ENCODE peak calls at places on chromosomes 12 and 14, in eight cellular contexts. Y is K562, T is DND-41, K is mesendoderm, C is H9, N is trophoblast cell, D is neuronal stem cell, E is PC-3. U is an unnamed sample.

GRCh38 chr14:61615743-61616523 is 79.4 kb upstream of the HIF1A start:
- DNase-seq in Y (no peak), T (no peak), K (no peak), C (no peak), N (no peak), D (no peak), E (peak), U (no peak)

GRCh38 chr14:77909911-77910310 is 110.0 kb downstream of the ADCK1 start:
- DNase-seq in Y (no peak), T (no peak), K (no peak), C (no peak), N (no peak), D (no peak), E (no peak), U (no peak)

GRCh38 chr12:76898472-76898871 is 19.7 kb upstream of the CSRP2 start:
- DNase-seq in Y (no peak), T (no peak), K (no peak), C (no peak), N (no peak), D (no peak), E (no peak), U (no peak)

GRCh38 chr12:107518868-107519267 is 166.7 kb upstream of the PWP1 start:
- DNase-seq in Y (no peak), T (no peak), K (no peak), C (no peak), N (no peak), D (no peak), E (no peak), U (no peak)

GRCh38 chr14:79062226-79062625 is 892.1 kb downstream of the NRXN3 start:
- DNase-seq in Y (no peak), T (no peak), K (no peak), C (no peak), N (no peak), D (no peak), E (no peak), U (no peak)

GRCh38 chr14:105617201-105617777 is 90.9 kb downstream of the TMEM121 start:
- DNase-seq in Y (no peak), T (no peak), K (no peak), C (no peak), N (no peak), D (no peak), E (no peak), U (no peak)

GRCh38 chr12:43444940-43445564 is 107.0 kb downstream of the ADAMTS20 start:
- DNase-seq in Y (peak), T (peak), K (peak), C (peak), N (peak), D (peak), E (peak), U (peak)

GRCh38 chr12:100110276-100110675 is 32.4 kb downstream of the BLTP3B start:
- DNase-seq in Y (no peak), T (no peak), K (no peak), C (no peak), N (peak), D (no peak), E (no peak), U (no peak)

GRCh38 chr14:52690983-52691760 is 4.2 kb downstream of the ERO1A start:
- DNase-seq in Y (no peak), T (no peak), K (no peak), C (no peak), N (no peak), D (no peak), E (peak), U (no peak)

GRCh38 chr12:117261267-117261666 is 71.0 kb upstream of the FBXO21 start:
- DNase-seq in Y (no peak), T (no peak), K (no peak), C (no peak), N (no peak), D (no peak), E (peak), U (no peak)

GRCh38 chr12:93819048-93819491 is 141.9 kb downstream of the CRADD start:
- DNase-seq in Y (no peak), T (no peak), K (no peak), C (no peak), N (no peak), D (no peak), E (no peak), U (no peak)

GRCh38 chr12:29889737-29890136 is 106.0 kb upstream of the TMTC1 start:
- DNase-seq in Y (no peak), T (peak), K (peak), C (peak), N (no peak), D (peak), E (peak), U (peak)

GRCh38 chr12:41514907-41515306 is 326.8 kb downstream of the PDZRN4 start:
- DNase-seq in Y (no peak), T (no peak), K (peak), C (no peak), N (no peak), D (no peak), E (no peak), U (peak)

GRCh38 chr12:20477691-20478090 is 109.4 kb downstream of the PDE3A start:
- DNase-seq in Y (no peak), T (no peak), K (no peak), C (no peak), N (no peak), D (peak), E (no peak), U (no peak)

GRCh38 chr14:93857500-93857899 is 69.2 kb upstream of the PRIMA1 start:
- DNase-seq in Y (no peak), T (no peak), K (peak), C (peak), N (no peak), D (no peak), E (no peak), U (no peak)

GRCh38 chr14:89986475-89986874 is 30.7 kb downstream of the TDP1 start:
- DNase-seq in Y (no peak), T (no peak), K (no peak), C (no peak), N (no peak), D (no peak), E (no peak), U (no peak)

GRCh38 chr12:38153737-38154061 is 162.9 kb upstream of the ALG10B start:
- DNase-seq in Y (no peak), T (no peak), K (no peak), C (no peak), N (no peak), D (no peak), E (no peak), U (no peak)

GRCh38 chr14:68295316-68295816 is 475.8 kb downstream of the RAD51B start:
- DNase-seq in Y (peak), T (no peak), K (peak), C (peak), N (no peak), D (no peak), E (no peak), U (no peak)
- H3K9ac ChIP-seq in Y (peak), T (no peak), K (no peak), C (no peak), N (no peak), D (no peak), E (no peak), U (no peak)

GRCh38 chr12:98646165-98646764 is 1.2 kb downstream of the APAF1 start:
- DNase-seq in Y (no peak), T (no peak), K (peak), C (no peak), N (no peak), D (no peak), E (peak), U (no peak)
- H3K9ac ChIP-seq in Y (peak), T (peak), K (peak), C (no peak), N (no peak), D (no peak), E (peak), U (peak)

GRCh38 chr12:56721721-56722120 is 3.4 kb downstream of the NACA start:
- DNase-seq in Y (no peak), T (no peak), K (no peak), C (no peak), N (no peak), D (no peak), E (no peak), U (no peak)
- H3K9ac ChIP-seq in Y (peak), T (peak), K (peak), C (no peak), N (no peak), D (no peak), E (no peak), U (no peak)

GRCh38 chr14:23539867-23540469 is 11.6 kb downstream of the ZFHX2 start:
- DNase-seq in Y (no peak), T (no peak), K (no peak), C (no peak), N (no peak), D (no peak), E (no peak), U (no peak)

GRCh38 chr14:23539209-23539866 is 12.2 kb downstream of the ZFHX2 start:
- DNase-seq in Y (peak), T (peak), K (peak), C (peak), N (no peak), D (peak), E (peak), U (peak)

GRCh38 chr14:23537351-23538048 is 14.1 kb downstream of the ZFHX2 start:
- DNase-seq in Y (no peak), T (no peak), K (peak), C (peak), N (no peak), D (no peak), E (no peak), U (no peak)

GRCh38 chr14:23538049-23538718 is 13.4 kb downstream of the ZFHX2 start:
- DNase-seq in Y (no peak), T (no peak), K (peak), C (no peak), N (no peak), D (no peak), E (no peak), U (no peak)

DNA sequence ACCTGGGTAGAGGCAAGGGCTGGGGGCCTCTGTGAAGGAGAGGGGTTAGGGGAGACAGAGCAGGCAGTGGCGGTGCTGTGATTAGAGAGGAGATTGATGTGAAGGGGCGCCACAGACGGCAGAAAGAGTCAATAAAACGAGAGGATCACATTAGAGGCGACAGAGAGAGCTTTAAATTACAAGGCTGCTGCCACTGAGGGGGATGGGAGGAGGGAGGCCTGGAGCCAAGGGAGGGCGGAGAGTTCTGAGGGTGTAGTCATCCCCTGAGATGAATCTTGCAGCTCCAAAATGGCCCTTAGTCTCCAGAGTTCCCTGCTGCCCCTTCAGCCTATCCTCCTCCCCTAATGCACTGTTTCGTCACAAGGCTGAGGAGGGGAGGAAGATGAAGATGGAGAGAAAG is 12.8 kb downstream of the ZFHX2 start:
- DNase-seq in Y (no peak), T (no peak), K (peak), C (peak), N (no peak), D (no peak), E (no peak), U (no peak)
- H3K9ac ChIP-seq in Y (no peak), T (no peak), K (peak), C (peak), N (no peak), D (no peak), E (no peak), U (no peak)